ENCODE peak calls at places on chromosome 1, in eight cellular contexts. C, V, Y, U, F, M, N and L are unnamed samples.

GRCh38 chr1:18861590-18861989 is 2.1 kb upstream of the TAS1R2 start:
- DNase-seq in N (no peak), U (no peak), M (no peak), C (no peak), V (no peak), F (no peak), Y (no peak), L (no peak)

GRCh38 chr1:44721521-44722361 is 9.2 kb downstream of the RNU5D-1 start:
- DNase-seq in N (peak; percentile 99), V (peak; percentile 70), Y (no peak), C (peak; percentile 82), M (peak; percentile 85), F (no peak), U (peak; percentile 79), L (peak; percentile 77)

GRCh38 chr1:94936861-94937620 is 10.1 kb upstream of the CNN3 start:
- DNase-seq in C (no peak), N (no peak), U (peak; percentile 41), M (no peak), Y (no peak), F (no peak), V (no peak), L (no peak)

GRCh38 chr1:94741510-94741909 is 78.6 kb upstream of the SLC44A3 start:
- DNase-seq in V (no peak), C (no peak), F (no peak), M (no peak), Y (no peak), U (no peak), N (no peak), L (no peak)

GRCh38 chr1:183589836-183590224 is 429 bp downstream of the NCF2 start:
- DNase-seq in Y (no peak), V (no peak), M (peak; percentile 9), N (no peak), U (no peak), F (no peak), C (no peak), L (peak; percentile 44)

GRCh38 chr1:228735871-228736586 is 750 bp downstream of the RHOU start:
- DNase-seq in F (no peak), U (peak; percentile 37), M (peak; percentile 26), Y (peak; percentile 85), V (no peak), C (peak; percentile 14), N (no peak), L (no peak)

GRCh38 chr1:240474133-240474614 is 137.8 kb downstream of the GREM2 start:
- DNase-seq in C (no peak), N (no peak), V (no peak), U (peak; percentile 59), M (no peak), Y (no peak), F (no peak), L (no peak)

GRCh38 chr1:25206201-25206600 is 26.1 kb downstream of the SYF2 start:
- DNase-seq in Y (no peak), V (no peak), U (no peak), F (no peak), M (no peak), C (no peak), N (no peak), L (no peak)

GRCh38 chr1:33130297-33130696 is 49.3 kb downstream of the AZIN2 start:
- DNase-seq in N (no peak), V (no peak), M (no peak), Y (no peak), F (no peak), U (no peak), C (no peak), L (no peak)